ENCODE peak calls at places on chromosomes 12 and 14, in nine cellular contexts. One of them, this sample, is unnamed.

GRCh38 chr12:109440851-109441490 is 36.1 kb downstream of the KCTD10 start:
- DNase-seq in stimulated activated CD4-positive, alpha-beta T cell treated with anti-CD3 and anti-CD28 coated beads, TNF-alpha, amount 100 ng/mL, for 4 hours: no peak
- DNase-seq in pancreas: no peak
- DNase-seq in Ammon's horn: no peak
- DNase-seq in fibroblast of mammary gland: no peak
- DNase-seq in suprapubic skin: no peak
- DNase-seq in NCI-H1048: no peak
- DNase-seq in body of pancreas: no peak
- DNase-seq in T follicular helper cell: no peak
- DNase-seq in this sample: no peak

GRCh38 chr12:108305520-108305919 is 33.6 kb downstream of the CMKLR1 start:
- DNase-seq in stimulated activated CD4-positive, alpha-beta T cell treated with anti-CD3 and anti-CD28 coated beads, TNF-alpha, amount 100 ng/mL, for 4 hours: no peak
- DNase-seq in pancreas: peak; percentile 38
- DNase-seq in Ammon's horn: peak; percentile 65
- DNase-seq in fibroblast of mammary gland: peak; percentile 93
- DNase-seq in suprapubic skin: peak; percentile 95
- DNase-seq in NCI-H1048: no peak
- DNase-seq in body of pancreas: peak; percentile 38
- DNase-seq in T follicular helper cell: no peak
- DNase-seq in this sample: no peak

GRCh38 chr12:6638305-6638704 is 2.5 kb upstream of the LPAR5 start:
- DNase-seq in stimulated activated CD4-positive, alpha-beta T cell treated with anti-CD3 and anti-CD28 coated beads, TNF-alpha, amount 100 ng/mL, for 4 hours: no peak
- DNase-seq in pancreas: no peak
- DNase-seq in Ammon's horn: peak; percentile 61
- DNase-seq in fibroblast of mammary gland: no peak
- DNase-seq in suprapubic skin: no peak
- DNase-seq in NCI-H1048: no peak
- DNase-seq in body of pancreas: no peak
- DNase-seq in T follicular helper cell: no peak
- DNase-seq in this sample: no peak

GRCh38 chr12:54300732-54301427 is at the start of gene NFE2:
- DNase-seq in stimulated activated CD4-positive, alpha-beta T cell treated with anti-CD3 and anti-CD28 coated beads, TNF-alpha, amount 100 ng/mL, for 4 hours: no peak
- DNase-seq in pancreas: peak; percentile 46
- DNase-seq in Ammon's horn: peak; percentile 45
- DNase-seq in fibroblast of mammary gland: peak; percentile 63
- DNase-seq in suprapubic skin: peak; percentile 84
- DNase-seq in NCI-H1048: no peak
- DNase-seq in body of pancreas: peak; percentile 59
- DNase-seq in T follicular helper cell: no peak
- DNase-seq in this sample: no peak

GRCh38 chr12:99706736-99707473 is 59.4 kb downstream of the GARIN6 start:
- DNase-seq in stimulated activated CD4-positive, alpha-beta T cell treated with anti-CD3 and anti-CD28 coated beads, TNF-alpha, amount 100 ng/mL, for 4 hours: no peak
- DNase-seq in pancreas: no peak
- DNase-seq in Ammon's horn: no peak
- DNase-seq in fibroblast of mammary gland: no peak
- DNase-seq in suprapubic skin: no peak
- DNase-seq in NCI-H1048: no peak
- DNase-seq in body of pancreas: no peak
- DNase-seq in T follicular helper cell: no peak
- DNase-seq in this sample: no peak

GRCh38 chr14:31465113-31465512 is 7.8 kb upstream of the DTD2 start:
- DNase-seq in stimulated activated CD4-positive, alpha-beta T cell treated with anti-CD3 and anti-CD28 coated beads, TNF-alpha, amount 100 ng/mL, for 4 hours: no peak
- DNase-seq in pancreas: no peak
- DNase-seq in Ammon's horn: no peak
- DNase-seq in fibroblast of mammary gland: peak; percentile 69
- DNase-seq in suprapubic skin: no peak
- DNase-seq in NCI-H1048: no peak
- DNase-seq in body of pancreas: no peak
- DNase-seq in T follicular helper cell: no peak
- DNase-seq in this sample: no peak

GRCh38 chr12:85531345-85531744 is 251.3 kb downstream of the ALX1 start:
- DNase-seq in stimulated activated CD4-positive, alpha-beta T cell treated with anti-CD3 and anti-CD28 coated beads, TNF-alpha, amount 100 ng/mL, for 4 hours: no peak
- DNase-seq in pancreas: no peak
- DNase-seq in Ammon's horn: no peak
- DNase-seq in fibroblast of mammary gland: no peak
- DNase-seq in suprapubic skin: no peak
- DNase-seq in NCI-H1048: no peak
- DNase-seq in body of pancreas: no peak
- DNase-seq in T follicular helper cell: no peak
- DNase-seq in this sample: no peak

GRCh38 chr12:93149228-93149627 is 220.1 kb upstream of the EEA1 start:
- DNase-seq in stimulated activated CD4-positive, alpha-beta T cell treated with anti-CD3 and anti-CD28 coated beads, TNF-alpha, amount 100 ng/mL, for 4 hours: no peak
- DNase-seq in pancreas: no peak
- DNase-seq in Ammon's horn: no peak
- DNase-seq in fibroblast of mammary gland: no peak
- DNase-seq in suprapubic skin: no peak
- DNase-seq in NCI-H1048: no peak
- DNase-seq in body of pancreas: no peak
- DNase-seq in T follicular helper cell: no peak
- DNase-seq in this sample: no peak

GRCh38 chr12:51533799-51534198 is 57.2 kb upstream of the SCN8A start:
- DNase-seq in stimulated activated CD4-positive, alpha-beta T cell treated with anti-CD3 and anti-CD28 coated beads, TNF-alpha, amount 100 ng/mL, for 4 hours: no peak
- DNase-seq in pancreas: no peak
- DNase-seq in Ammon's horn: no peak
- DNase-seq in fibroblast of mammary gland: peak; percentile 37
- DNase-seq in suprapubic skin: no peak
- DNase-seq in NCI-H1048: no peak
- DNase-seq in body of pancreas: no peak
- DNase-seq in T follicular helper cell: no peak
- DNase-seq in this sample: peak; percentile 11

GRCh38 chr14:20477211-20477876 is 8.1 kb downstream of the PNP start:
- DNase-seq in stimulated activated CD4-positive, alpha-beta T cell treated with anti-CD3 and anti-CD28 coated beads, TNF-alpha, amount 100 ng/mL, for 4 hours: no peak
- DNase-seq in pancreas: no peak
- DNase-seq in Ammon's horn: peak; percentile 59
- DNase-seq in fibroblast of mammary gland: no peak
- DNase-seq in suprapubic skin: no peak
- DNase-seq in NCI-H1048: no peak
- DNase-seq in body of pancreas: peak; percentile 23
- DNase-seq in T follicular helper cell: no peak
- DNase-seq in this sample: no peak

This sample was measured in G401.